ENCODE peak calls at places on chromosomes 6 and 20, in four cellular contexts. W, G, X and T are unnamed samples.
A peak's percentile ranks its signal among the peaks of the same experiment; 100 is the strongest.

GRCh38 chr6:157376706-157377230 is 4.2 kb upstream of the ZDHHC14 start:
- DNase-seq in W (no peak), G (no peak), X (no peak), T (no peak)

GRCh38 chr6:107715523-107716321 is 108.4 kb downstream of the SCML4 start:
- DNase-seq in X (no peak), W (no peak), G (no peak), T (no peak)

GRCh38 chr6:51490101-51490500 is 597.3 kb downstream of the PKHD1 start:
- DNase-seq in W (no peak), G (no peak), X (no peak), T (no peak)

GRCh38 chr6:27892596-27893058 is 19.6 kb downstream of the OR2B2 start:
- DNase-seq in X (no peak), W (no peak), G (no peak), T (peak; percentile 86)

GRCh38 chr6:47308674-47309325 is 905 bp downstream of the TNFRSF21 start:
- DNase-seq in W (peak; percentile 40), G (peak; percentile 21), X (no peak), T (peak; percentile 69)

GRCh38 chr6:37972994-37973757 is 153.6 kb downstream of the ZFAND3 start:
- DNase-seq in X (no peak), G (no peak), W (no peak), T (no peak)

GRCh38 chr6:151070666-151071065 is 169.1 kb upstream of the AKAP12 start:
- DNase-seq in G (no peak), W (no peak), X (no peak), T (no peak)

GRCh38 chr6:104940881-104941693 is 15.8 kb upstream of the LIN28B start:
- DNase-seq in W (peak; percentile 7), G (peak; percentile 37), X (no peak), T (no peak)

GRCh38 chr20:45972500-45973183 is 639 bp upstream of the ZNF335 start:
- DNase-seq in W (no peak), X (no peak), G (no peak), T (no peak)

GRCh38 chr20:57065646-57066045 is 200.8 kb downstream of the BMP7 start:
- DNase-seq in W (no peak), X (no peak), G (no peak), T (no peak)

GRCh38 chr20:62913043-62913630 is 13.2 kb downstream of the DIDO1 start:
- DNase-seq in G (no peak), X (no peak), W (no peak), T (no peak)

GRCh38 chr6:30918675-30919074 is 4.6 kb downstream of the VARS2 start:
- DNase-seq in W (no peak), X (no peak), G (no peak), T (no peak)

GRCh38 chr6:40395066-40395697 is 192.0 kb downstream of the LRFN2 start:
- DNase-seq in X (no peak), W (no peak), G (no peak), T (peak; percentile 71)

GRCh38 chr6:32885698-32886286 is 31.8 kb downstream of the PSMB9 start:
- DNase-seq in G (no peak), X (no peak), W (peak; percentile 45), T (no peak)

GRCh38 chr6:93787841-93788240 is 368.5 kb upstream of the EPHA7 start:
- DNase-seq in W (no peak), G (no peak), X (no peak), T (no peak)

GRCh38 chr6:37822851-37823682 is 3.5 kb downstream of the ZFAND3 start:
- DNase-seq in W (peak; percentile 62), G (no peak), X (no peak), T (no peak)

GRCh38 chr6:23414922-23415321 is 711.1 kb upstream of the NRSN1 start:
- DNase-seq in G (no peak), W (no peak), X (no peak), T (no peak)

GRCh38 chr6:90230547-90231240 is 65.9 kb downstream of the BACH2 start:
- DNase-seq in X (no peak), G (no peak), W (no peak), T (no peak)

GRCh38 chr20:63087872-63088680 is 81.3 kb upstream of the BHLHE23 start:
- DNase-seq in X (peak; percentile 46), W (no peak), G (peak; percentile 12), T (peak; percentile 4)

GRCh38 chr6:156809034-156809433 is 31.9 kb downstream of the ARID1B start:
- DNase-seq in W (no peak), G (no peak), X (no peak), T (no peak)

GRCh38 chr20:32440758-32441078 is 82.6 kb downstream of the ASXL1 start:
- DNase-seq in W (no peak), G (no peak), X (no peak), T (no peak)

GRCh38 chr6:26217714-26218075 is 130.5 kb downstream of the HFE start:
- DNase-seq in W (peak; percentile 39), X (no peak), G (no peak), T (no peak)

GRCh38 chr6:40876336-40876735 is 162.7 kb downstream of the UNC5CL start:
- DNase-seq in W (no peak), G (no peak), X (no peak), T (no peak)

GRCh38 chr20:52190437-52191131 is 995 bp downstream of the ZFP64 start:
- DNase-seq in X (no peak), W (peak; percentile 51), G (no peak), T (no peak)

GRCh38 chr20:23582293-23582692 is 14.0 kb upstream of the CST9L start:
- DNase-seq in X (no peak), W (no peak), G (no peak), T (no peak)

GRCh38 chr6:116680880-116681672 is at the start of gene KPNA5:
- DNase-seq in G (peak; percentile 78), W (peak; percentile 84), X (peak; percentile 86), T (peak; percentile 84)

GRCh38 chr6:124132256-124132655 is 328.6 kb downstream of the NKAIN2 start:
- DNase-seq in X (no peak), G (no peak), W (peak; percentile 20), T (no peak)

GRCh38 chr20:47551841-47552240 is 50.2 kb downstream of the NCOA3 start:
- DNase-seq in G (no peak), X (no peak), W (no peak), T (no peak)

GRCh38 chr20:3227511-3227910 is 11.5 kb downstream of the SLC4A11 start:
- DNase-seq in W (peak; percentile 14), X (no peak), G (no peak), T (no peak)

GRCh38 chr6:66930559-66931290 is 1223.7 kb upstream of the EYS start:
- DNase-seq in W (peak; percentile 21), G (no peak), X (no peak), T (no peak)

GRCh38 chr6:113690255-113690956 is 166.7 kb upstream of the MARCKS start:
- DNase-seq in G (no peak), X (no peak), W (peak; percentile 94), T (no peak)

GRCh38 chr20:50762435-50763201 is 31.2 kb downstream of the PARD6B start:
- DNase-seq in W (peak; percentile 82), G (peak; percentile 37), X (peak; percentile 87), T (peak; percentile 77)

GRCh38 chr6:145372671-145373123 is 362.6 kb downstream of the EPM2A start:
- DNase-seq in X (no peak), W (peak; percentile 19), G (no peak), T (no peak)

GRCh38 chr20:62457098-62457497 is 18.7 kb downstream of the GATA5 start:
- DNase-seq in G (no peak), X (no peak), W (no peak), T (no peak)

DNA sequence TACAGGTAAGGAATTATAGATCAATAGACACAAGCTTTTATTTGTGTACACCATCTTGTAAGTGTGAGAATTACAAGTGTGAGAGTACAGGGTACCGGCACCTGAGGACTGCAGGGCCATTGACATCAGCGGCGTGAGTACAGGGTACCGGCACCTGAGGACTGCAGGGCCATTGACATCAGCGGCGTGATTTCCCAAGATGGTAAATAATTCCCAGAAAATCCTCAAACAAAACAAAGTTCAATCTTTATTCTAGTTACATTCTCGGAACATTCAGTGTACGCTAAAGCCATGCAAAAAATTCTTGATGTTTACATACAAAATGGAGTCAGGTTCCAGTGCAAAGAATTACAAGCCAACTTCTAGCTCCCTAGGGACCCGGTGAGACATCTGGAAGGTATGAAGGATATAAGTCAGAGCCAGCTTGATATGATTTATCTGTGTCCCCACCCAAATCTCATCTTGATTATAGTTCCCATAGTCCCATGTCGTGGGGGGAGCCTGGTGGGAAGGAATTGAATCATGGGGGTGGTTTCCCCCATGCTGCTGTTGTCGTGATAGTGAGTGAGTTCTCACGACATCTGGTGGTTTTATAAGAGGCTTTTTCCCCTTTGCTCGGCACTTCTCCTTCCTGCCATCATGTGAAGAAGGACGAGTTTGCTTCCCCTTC is 172.6 kb downstream of the TTLL2 start:
- DNase-seq in X (no peak), W (no peak), G (no peak), T (no peak)
- H3K27ac ChIP-seq in X (no peak overlapping the region), W (no peak overlapping the region), G (no peak overlapping the region), T (no peak overlapping the region)

DNA sequence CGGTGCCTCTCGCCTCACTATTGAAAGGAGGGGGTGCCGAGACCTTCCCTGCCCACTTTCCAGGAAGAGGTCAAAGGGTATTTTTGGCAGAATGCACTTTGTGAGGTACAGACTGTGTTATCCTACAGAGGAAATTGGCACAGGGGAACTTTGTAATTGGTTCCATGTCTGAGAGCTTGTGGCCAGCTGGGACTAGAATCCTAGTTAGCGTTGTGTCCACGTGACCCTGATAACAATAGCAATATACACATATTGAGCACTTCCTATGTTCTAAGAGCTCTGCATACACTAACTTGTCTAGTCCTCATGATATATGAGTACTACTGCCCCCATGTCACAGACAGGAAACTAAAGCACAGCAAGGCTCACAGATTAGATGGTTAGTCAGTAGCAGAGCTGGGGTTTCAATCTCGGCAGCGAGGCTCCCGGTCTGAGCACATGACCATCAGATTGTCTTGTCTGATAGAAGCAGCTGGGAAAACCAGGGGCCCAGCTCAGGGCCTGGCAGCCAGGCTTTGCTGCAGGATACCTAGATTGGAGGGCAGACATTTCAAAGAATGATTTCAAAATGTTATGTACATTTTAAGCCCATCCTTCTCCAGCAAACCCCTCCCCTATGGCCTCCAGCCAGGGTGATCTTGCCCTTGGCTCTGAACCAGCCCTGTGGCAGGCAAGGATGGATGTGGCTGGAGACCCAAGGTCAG is 1.4 kb downstream of the MAPK13 start:
- DNase-seq in W (no peak), X (no peak), G (no peak), T (peak; percentile 88)
- H3K4me3 ChIP-seq in W (no peak overlapping the region), X (peak overlapping the region; percentile 81), G (peak overlapping the region; percentile 12), T (peak overlapping the region; percentile 42)

GRCh38 chr20:40203032-40203431 is 486.0 kb downstream of the MAFB start:
- DNase-seq in G (no peak), W (no peak), X (no peak), T (no peak)

GRCh38 chr20:40207618-40208017 is 481.4 kb downstream of the MAFB start:
- DNase-seq in X (no peak), W (no peak), G (no peak), T (no peak)

GRCh38 chr20:40205971-40206370 is 483.1 kb downstream of the MAFB start:
- DNase-seq in W (no peak), G (no peak), X (no peak), T (no peak)
- TF ChIP-seq CTCF in W (no peak), G (no peak), X (no peak), T (no peak)

DNA sequence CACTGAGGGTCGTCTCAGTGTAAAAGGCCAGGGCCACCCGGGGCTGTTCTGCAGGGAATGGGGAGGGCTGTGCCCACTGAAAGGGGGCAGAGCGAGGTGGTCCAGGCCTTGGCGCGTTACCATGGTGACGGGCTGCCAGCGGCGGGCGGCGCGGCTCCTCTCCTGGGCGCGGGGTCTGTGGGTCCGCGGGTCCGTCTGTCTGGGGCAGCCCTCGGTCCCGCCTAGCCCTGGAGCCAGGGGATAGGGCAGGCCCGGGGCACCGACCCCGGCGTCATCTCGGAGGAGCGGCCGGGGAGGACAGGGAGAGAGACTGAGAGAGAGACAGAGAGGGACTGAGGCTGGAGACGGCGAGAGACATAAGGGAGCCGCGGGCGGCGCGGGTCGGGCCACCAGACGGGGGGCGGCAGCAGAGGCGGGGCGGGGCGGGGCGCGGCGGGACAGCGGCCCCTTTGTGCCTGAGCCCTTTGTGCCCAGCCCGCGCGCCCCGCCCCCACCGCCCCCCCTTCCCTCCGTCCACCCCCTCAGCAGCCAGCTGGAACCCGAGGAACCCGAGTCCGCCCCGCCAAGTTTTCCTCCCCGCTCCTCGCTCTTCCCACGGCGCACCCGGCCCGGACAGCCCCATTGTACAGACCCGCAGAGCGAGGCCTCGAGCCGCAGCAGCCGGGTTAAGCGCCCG is at the start of gene KIAA1755:
- DNase-seq in W (no peak), G (peak; percentile 73), X (no peak), T (no peak)
- H3K27ac ChIP-seq in W (no peak within 1 kb of the TSS), G (peak within 1 kb of the TSS; percentile 96), X (peak within 1 kb of the TSS; percentile 83), T (no peak within 1 kb of the TSS)